ENCODE peak calls at places on chromosome 22, in nine cellular contexts. S is A549, H is GM23248, R is sigmoid colon, O is MM.1S, G is gastrocnemius medialis, Q is ovary, Y is mammary epithelial cell, T is OCI-LY7. C is an unnamed sample. For H3K4me1, the result is how much of the 10 kb centered on the place peaks cover.

GRCh38 chr22:44338906-44339305 is 26.2 kb upstream of the SHISAL1 start:
- DNase-seq in S (no peak), H (no peak), R (no peak), O (peak), G (no peak), Q (no peak), Y (no peak), T (no peak), C (no peak)

GRCh38 chr22:36180928-36181327 is 20.4 kb upstream of the APOL3 start:
- DNase-seq in S (no peak), H (no peak), R (no peak), O (no peak), G (no peak), Q (no peak), Y (no peak), T (no peak), C (no peak)

GRCh38 chr22:22519591-22519990 is 479 bp downstream of the ZNF280A start:
- DNase-seq in S (peak), H (no peak), R (no peak), O (no peak), G (no peak), Q (no peak), Y (no peak), T (no peak), C (no peak)

GRCh38 chr22:47598864-47599263 is 836.4 kb downstream of the TBC1D22A start:
- DNase-seq in S (no peak), H (no peak), R (peak), O (no peak), G (no peak), Q (no peak), Y (no peak), T (no peak), C (peak)

GRCh38 chr22:22940961-22941605 is 53.5 kb downstream of the IGLL5 start:
- DNase-seq in S (no peak), H (no peak), R (peak), O (no peak), G (no peak), Q (no peak), Y (no peak), T (no peak), C (peak)

GRCh38 chr22:27790396-27791216 is 10.9 kb downstream of the MN1 start:
- DNase-seq in S (no peak), H (no peak), R (no peak), O (no peak), G (no peak), Q (no peak), Y (no peak), T (no peak), C (no peak)

GRCh38 chr22:19167106-19167869 is 11.2 kb downstream of the SLC25A1 start:
- DNase-seq in S (no peak), H (no peak), R (no peak), O (no peak), G (no peak), Q (no peak), Y (no peak), T (no peak), C (no peak)

GRCh38 chr22:32255726-32256125 is 579 bp upstream of the SLC5A4 start:
- DNase-seq in S (no peak), H (no peak), R (no peak), O (no peak), G (no peak), Q (no peak), Y (peak), T (no peak), C (no peak)

GRCh38 chr22:35921777-35922176 is 106.8 kb downstream of the RBFOX2 start:
- DNase-seq in S (peak), H (peak), R (peak), O (peak), G (peak), Q (no peak), Y (peak), T (peak), C (no peak)

GRCh38 chr22:26952654-26953379 is 295.4 kb downstream of the MIAT start:
- DNase-seq in S (no peak), H (no peak), R (no peak), O (no peak), G (no peak), Q (no peak), Y (no peak), T (no peak), C (no peak)

GRCh38 chr22:50469377-50470305 is 5.2 kb downstream of the SBF1 start:
- DNase-seq in S (no peak), H (peak), R (peak), O (peak), G (no peak), Q (no peak), Y (peak), T (peak), C (peak)
- H3K4me1 ChIP-seq in S (under half), H (under half), R (under half), O (under half), G (under half), Q (under half), Y (under half), T (half or more), C (under half)

DNA sequence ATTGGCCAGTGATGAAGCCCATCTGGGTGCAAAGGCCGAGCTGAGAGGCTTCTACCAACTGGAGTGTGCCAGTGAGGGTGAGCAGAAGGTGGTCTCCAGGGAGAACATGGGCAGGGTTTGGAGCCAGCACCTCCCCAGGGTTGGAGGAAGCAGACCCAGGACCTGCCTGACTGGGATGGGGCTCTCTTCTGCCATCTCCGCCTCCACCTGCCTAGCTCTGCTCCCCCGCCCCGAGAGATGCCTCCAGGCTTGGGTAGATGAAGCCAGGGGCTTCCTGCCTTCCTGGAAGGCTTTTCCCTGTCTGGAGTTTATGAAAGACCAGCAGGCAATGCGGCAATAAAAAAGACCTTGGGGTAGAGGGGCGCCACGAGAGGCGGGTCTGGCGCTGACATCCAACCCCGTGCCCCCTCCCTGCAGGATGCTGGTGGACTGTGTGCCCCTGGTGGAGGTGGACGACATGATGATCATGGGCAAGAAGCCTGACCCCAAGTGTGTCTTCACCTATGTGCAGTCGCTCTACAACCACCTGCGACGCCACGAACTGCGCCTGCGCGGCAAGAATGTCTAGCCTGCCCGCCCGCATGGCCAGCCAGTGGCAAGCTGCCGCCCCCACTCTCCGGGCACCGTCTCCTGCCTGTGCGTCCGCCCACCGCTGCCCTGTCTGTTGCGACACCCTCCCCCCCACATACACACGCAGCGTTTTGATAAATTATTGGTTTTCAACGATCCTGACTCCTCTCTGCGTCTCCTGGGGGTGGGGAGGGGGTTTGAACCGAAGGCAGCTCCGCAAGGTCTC is 3.3 kb downstream of the SELENOM start:
- DNase-seq in S (no peak), H (peak), R (peak), O (no peak), G (no peak), Q (no peak), Y (no peak), T (no peak), C (no peak)
- H3K27ac ChIP-seq in S (no peak), H (peak), R (peak), O (no peak), G (peak), Q (no peak), Y (no peak), T (no peak), C (no peak)

DNA sequence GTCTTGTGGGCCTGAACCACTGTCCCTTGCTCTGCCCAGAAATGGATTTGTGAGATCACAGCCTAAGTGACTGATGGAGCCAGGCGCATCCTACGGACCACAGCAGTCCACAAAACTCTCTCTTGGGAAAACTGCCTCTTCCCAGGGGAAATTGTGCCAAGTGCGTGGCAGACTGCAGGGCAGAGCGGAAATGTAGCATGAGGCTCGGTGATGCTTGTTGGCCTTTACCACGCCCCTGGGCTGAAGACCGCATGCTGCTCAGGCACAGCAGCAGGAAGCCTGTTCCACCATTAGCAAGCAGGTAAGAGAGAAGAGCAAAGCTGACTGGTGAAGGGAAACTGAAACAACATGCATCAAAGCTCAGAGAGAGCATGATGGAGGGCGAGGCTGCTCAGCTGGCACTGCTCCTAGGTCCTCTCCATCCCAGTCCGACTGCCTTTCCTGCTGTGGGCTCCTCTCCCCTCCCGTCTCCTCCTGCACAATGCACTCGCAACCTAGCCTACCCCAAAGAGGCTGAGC is 26.5 kb upstream of the SCARF2 start:
- DNase-seq in S (no peak), H (no peak), R (no peak), O (peak), G (no peak), Q (no peak), Y (no peak), T (peak), C (peak)
- H3K4me3 ChIP-seq in S (no peak), H (no peak), R (no peak), O (no peak), G (no peak), Q (no peak), Y (no peak), T (peak), C (no peak)

GRCh38 chr22:43005106-43005505 is 9.8 kb downstream of the PACSIN2 start:
- DNase-seq in S (no peak), H (peak), R (no peak), O (no peak), G (no peak), Q (peak), Y (no peak), T (no peak), C (no peak)
- H3K4me1 ChIP-seq in S (half or more), H (half or more), R (under half), O (under half), G (under half), Q (under half), Y (half or more), T (under half), C (half or more)

GRCh38 chr22:39995346-39996252 is 845 bp downstream of the FAM83F start:
- DNase-seq in S (no peak), H (no peak), R (no peak), O (no peak), G (no peak), Q (peak), Y (peak), T (no peak), C (no peak)
- H3K27ac ChIP-seq in S (no peak), H (no peak), R (peak), O (no peak), G (no peak), Q (no peak), Y (peak), T (no peak), C (no peak)

GRCh38 chr22:46027219-46028068 is 50.5 kb upstream of the WNT7B start:
- DNase-seq in S (no peak), H (peak), R (peak), O (peak), G (no peak), Q (peak), Y (no peak), T (peak), C (peak)
- H3K4me3 ChIP-seq in S (peak), H (peak), R (peak), O (peak), G (peak), Q (peak), Y (peak), T (peak), C (peak)